ENCODE peak calls at places on chromosomes 12 and 14, in four cellular contexts. H is A549, C is IMR-90, Q is GM12878. K is an unnamed sample.

GRCh38 chr12:72540811-72541210 is 268.6 kb downstream of the TRHDE start:
- DNase-seq in Q (no peak), C (peak; percentile 45), H (no peak), K (no peak)

GRCh38 chr12:120118710-120119097 is 2.2 kb upstream of the RAB35 start:
- DNase-seq in C (peak; percentile 43), H (no peak), Q (no peak), K (no peak)

GRCh38 chr12:15364221-15365170 is 42.2 kb downstream of the PTPRO start:
- DNase-seq in C (no peak), Q (no peak), H (no peak), K (no peak)

GRCh38 chr14:75247286-75247922 is 31.2 kb upstream of the FOS start:
- DNase-seq in C (no peak), Q (peak; percentile 40), H (no peak), K (no peak)

GRCh38 chr12:118813778-118814359 is 167.5 kb upstream of the SRRM4 start:
- DNase-seq in C (no peak), Q (no peak), H (no peak), K (peak; percentile 8)

GRCh38 chr12:115224031-115224430 is 540.1 kb upstream of the TBX3 start:
- DNase-seq in Q (no peak), C (no peak), H (no peak), K (no peak)

GRCh38 chr14:54337314-54337713 is 59.5 kb upstream of the CDKN3 start:
- DNase-seq in Q (no peak), C (no peak), H (no peak), K (no peak)

GRCh38 chr12:6182279-6182898 is 17.8 kb upstream of the CD9 start:
- DNase-seq in C (peak; percentile 68), Q (no peak), H (no peak), K (no peak)

GRCh38 chr14:91356218-91356763 is 61.3 kb downstream of the CCDC88C start:
- DNase-seq in Q (no peak), H (no peak), C (no peak), K (no peak)

GRCh38 chr12:113469893-113470743 is 1.6 kb downstream of the LHX5 start:
- DNase-seq in H (no peak), C (no peak), Q (no peak), K (no peak)

DNA sequence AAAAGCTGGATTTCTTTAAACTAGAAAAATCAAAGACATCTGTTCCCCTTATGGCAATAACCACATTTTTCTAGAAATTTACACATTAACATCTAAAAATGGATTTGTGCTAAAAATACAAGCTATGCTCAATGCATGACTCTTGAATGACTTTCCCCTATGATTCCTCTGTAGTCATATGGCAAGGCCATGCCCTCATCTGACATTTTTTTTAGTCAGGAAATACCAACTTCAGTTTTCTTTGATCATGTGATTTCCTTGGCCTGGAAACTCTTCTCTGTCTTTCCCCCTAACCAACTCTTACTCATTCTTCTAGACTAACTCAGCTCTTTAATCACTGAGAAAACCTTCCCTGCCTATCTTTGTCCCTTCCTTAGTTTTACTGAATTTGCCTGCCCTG is 435.9 kb downstream of the NRXN3 start:
- DNase-seq in C (peak; percentile 75), H (no peak), Q (no peak), K (no peak)
- TF ChIP-seq ELK1 in C (no peak), H (no peak), Q (no peak), K (no peak)

GRCh38 chr12:124744659-124745467 is 118.8 kb downstream of the SCARB1 start:
- DNase-seq in C (no peak), H (peak; percentile 91), Q (peak; percentile 48), K (peak; percentile 85)

GRCh38 chr12:124745468-124745890 is 118.2 kb downstream of the SCARB1 start:
- DNase-seq in H (no peak), Q (no peak), C (no peak), K (no peak)

GRCh38 chr12:124745891-124746570 is 117.6 kb downstream of the SCARB1 start:
- DNase-seq in C (peak; percentile 81), Q (no peak), H (peak; percentile 91), K (peak; percentile 73)

GRCh38 chr12:124747426-124748161 is 116.1 kb downstream of the SCARB1 start:
- DNase-seq in Q (peak; percentile 45), C (peak; percentile 92), H (peak; percentile 97), K (no peak)

DNA sequence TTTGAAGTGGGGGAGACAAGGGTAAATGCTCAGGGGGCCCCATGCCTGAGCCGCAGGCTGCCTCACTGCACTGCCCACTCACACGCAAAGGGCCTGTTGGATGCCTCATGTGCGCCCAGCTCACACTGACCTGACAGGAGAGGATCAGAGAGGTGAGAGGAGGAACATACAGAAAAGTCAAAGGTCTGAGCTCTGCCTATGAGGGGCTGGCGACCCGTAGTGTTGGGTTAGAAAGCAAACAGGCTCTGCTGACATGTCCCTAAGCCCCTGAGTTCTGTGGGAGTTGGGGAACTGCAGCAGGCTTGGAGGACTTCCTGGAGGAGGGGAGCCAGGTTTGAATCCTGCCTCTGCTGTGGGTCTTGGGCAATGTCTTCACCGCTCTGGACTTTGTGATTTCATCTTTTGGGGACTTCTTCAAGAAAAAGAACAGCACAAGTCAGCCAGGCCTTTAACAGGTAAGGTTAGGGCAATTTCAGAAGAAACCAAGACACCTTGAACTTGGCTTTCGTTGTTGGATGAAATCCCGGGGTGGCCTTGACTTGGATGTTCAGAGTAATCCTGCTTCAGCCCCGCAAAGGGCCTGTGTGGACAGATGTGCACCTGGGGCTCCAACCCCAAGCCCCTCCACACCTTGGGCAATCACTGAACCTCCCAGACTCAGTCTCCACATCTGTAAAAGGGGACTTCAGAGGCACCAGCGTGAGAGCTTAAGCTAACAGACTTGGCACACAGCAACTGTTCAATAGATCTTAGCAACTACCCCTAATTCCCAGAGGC is 116.8 kb downstream of the SCARB1 start:
- DNase-seq in Q (no peak), C (no peak), H (no peak), K (no peak)
- TF ChIP-seq ELK1 in Q (no peak), C (no peak), H (no peak), K (no peak)

DNA sequence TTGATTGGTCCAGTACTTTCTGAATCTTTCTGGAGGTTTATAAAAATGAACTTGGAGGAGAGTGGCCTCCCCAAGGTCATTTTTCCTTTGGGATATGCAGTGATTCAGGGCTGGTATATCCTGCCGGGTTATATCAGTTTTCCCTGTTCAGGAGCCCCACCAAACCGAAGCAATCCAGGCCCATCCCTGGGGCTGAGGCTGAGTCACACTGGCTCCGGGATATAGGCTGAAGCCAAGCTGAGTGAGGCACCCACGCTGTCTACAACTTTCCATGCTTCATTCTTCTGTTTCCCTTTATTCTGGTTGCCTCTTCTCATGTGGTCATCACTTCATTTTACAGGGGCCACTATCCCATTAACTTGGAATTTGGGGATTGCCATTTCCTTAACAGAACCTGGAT is 3.4 kb downstream of the SSPN start:
- DNase-seq in H (no peak), C (peak; percentile 63), Q (no peak), K (no peak)
- TF ChIP-seq ELK1 in H (no peak), C (no peak), Q (no peak), K (no peak)

GRCh38 chr14:51638071-51638944 is 13.4 kb upstream of the FRMD6 start:
- DNase-seq in Q (no peak), H (peak; percentile 68), C (no peak), K (no peak)
- TF ChIP-seq ELK1 in Q (no peak), H (no peak), C (no peak), K (no peak)

GRCh38 chr14:63933701-63934100 is 80.9 kb downstream of the SYNE2 start:
- DNase-seq in C (no peak), Q (no peak), H (no peak), K (no peak)
- TF ChIP-seq ELK1 in C (no peak), Q (no peak), H (no peak), K (no peak)

GRCh38 chr12:64837427-64837826 is 13.0 kb downstream of the TBC1D30 start:
- DNase-seq in Q (no peak), C (no peak), H (no peak), K (no peak)
- TF ChIP-seq ELK1 in Q (no peak), C (no peak), H (no peak), K (no peak)

GRCh38 chr14:103857256-103857655 is 9.9 kb upstream of the PPP1R13B start:
- DNase-seq in C (no peak), Q (no peak), H (no peak), K (no peak)

GRCh38 chr14:103862393-103862782 is 15.0 kb upstream of the PPP1R13B start:
- DNase-seq in Q (no peak), H (no peak), C (no peak), K (no peak)

GRCh38 chr14:103861413-103862392 is 14.3 kb upstream of the PPP1R13B start:
- DNase-seq in H (no peak), Q (no peak), C (no peak), K (no peak)

GRCh38 chr14:103858063-103858820 is 10.9 kb upstream of the PPP1R13B start:
- DNase-seq in Q (no peak), H (no peak), C (no peak), K (no peak)

GRCh38 chr14:103859416-103860202 is 12.2 kb upstream of the PPP1R13B start:
- DNase-seq in H (no peak), C (no peak), Q (no peak), K (no peak)
- TF ChIP-seq ELK1 in H (no peak), C (no peak), Q (no peak), K (no peak)

DNA sequence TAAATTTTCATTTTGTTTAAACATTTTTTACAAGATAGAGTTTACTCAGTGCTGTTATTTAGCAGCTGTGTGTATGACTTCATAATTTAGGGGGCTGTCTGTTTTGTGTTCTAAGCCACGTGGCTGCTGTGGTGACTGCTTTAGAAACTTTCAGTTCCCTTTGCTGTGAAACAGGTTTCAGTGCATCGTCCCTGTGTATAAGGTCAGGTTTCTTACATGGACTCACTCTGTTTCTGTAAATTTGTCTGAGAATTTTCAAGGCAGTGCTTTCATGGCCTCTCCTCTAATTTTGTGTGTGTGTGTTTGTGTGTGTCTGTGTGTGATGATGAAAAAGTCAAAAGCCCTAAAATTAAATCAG is 32.4 kb downstream of the BICD1 start:
- DNase-seq in C (peak; percentile 66), Q (peak; percentile 92), H (no peak), K (no peak)
- TF ChIP-seq ELK1 in C (no peak), Q (no peak), H (no peak), K (no peak)

GRCh38 chr14:53336729-53337128 is 183.6 kb upstream of the DDHD1 start:
- DNase-seq in H (no peak), Q (no peak), C (no peak), K (no peak)

GRCh38 chr14:53330441-53330840 is 177.3 kb upstream of the DDHD1 start:
- DNase-seq in H (no peak), C (no peak), Q (no peak), K (no peak)

GRCh38 chr14:53331921-53332320 is 178.8 kb upstream of the DDHD1 start:
- DNase-seq in C (no peak), H (no peak), Q (no peak), K (no peak)

GRCh38 chr14:53331247-53331646 is 178.1 kb upstream of the DDHD1 start:
- DNase-seq in Q (no peak), C (peak; percentile 93), H (no peak), K (no peak)

GRCh38 chr14:53333809-53334208 is 180.7 kb upstream of the DDHD1 start:
- DNase-seq in Q (no peak), H (no peak), C (no peak), K (no peak)
- TF ChIP-seq ELK1 in Q (no peak), H (no peak), C (no peak), K (no peak)